ENCODE peak calls at places on chromosomes 16 and 17, in four cellular contexts. J is kidney, B is breast epithelium, C is MM.1S. F is an unnamed sample.

GRCh38 chr17:64032081-64032480 is 11.6 kb upstream of the ICAM2 start:
- DNase-seq in J (no peak), B (no peak), C (no peak), F (no peak)

GRCh38 chr17:27559996-27560481 is 70.9 kb upstream of the LGALS9 start:
- DNase-seq in J (peak), B (no peak), C (no peak), F (no peak)

GRCh38 chr17:14205380-14205779 is 31.3 kb downstream of the CDRT15 start:
- DNase-seq in J (no peak), B (no peak), C (no peak), F (no peak)

GRCh38 chr17:59853168-59853918 is 39.4 kb downstream of the TUBD1 start:
- DNase-seq in J (peak), B (no peak), C (peak), F (no peak)

GRCh38 chr16:74748710-74749073 is 25.9 kb downstream of the FA2H start:
- DNase-seq in J (no peak), B (no peak), C (no peak), F (no peak)

GRCh38 chr17:39208136-39208535 is 8.1 kb downstream of the RPL19 start:
- DNase-seq in J (no peak), B (no peak), C (no peak), F (no peak)

GRCh38 chr17:28954886-28955285 is 3.6 kb upstream of the PHF12 start:
- DNase-seq in J (no peak), B (no peak), C (no peak), F (no peak)

GRCh38 chr17:49987290-49987585 is 7.8 kb downstream of the DLX3 start:
- DNase-seq in J (peak), B (no peak), C (no peak), F (no peak)

GRCh38 chr16:27268376-27269299 is at the start of gene NSMCE1:
- DNase-seq in J (peak), B (peak), C (peak), F (peak)

GRCh38 chr17:7561028-7561575 is 617 bp upstream of the SENP3 start:
- DNase-seq in J (peak), B (peak), C (peak), F (peak)

GRCh38 chr17:7558544-7559306 is at the start of gene TNFSF13:
- DNase-seq in J (peak), B (peak), C (no peak), F (no peak)

GRCh38 chr17:7559307-7560171 is 989 bp downstream of the TNFSF13 start:
- DNase-seq in J (peak), B (peak), C (no peak), F (no peak)

GRCh38 chr17:7561589-7562207 is at the start of gene SENP3:
- DNase-seq in J (peak), B (peak), C (peak), F (peak)

GRCh38 chr17:7560172-7561027 is 1.3 kb upstream of the SENP3 start:
- DNase-seq in J (peak), B (peak), C (peak), F (no peak)
- TF ChIP-seq CTCF in J (peak), B (peak), C (peak), F (no peak)

DNA sequence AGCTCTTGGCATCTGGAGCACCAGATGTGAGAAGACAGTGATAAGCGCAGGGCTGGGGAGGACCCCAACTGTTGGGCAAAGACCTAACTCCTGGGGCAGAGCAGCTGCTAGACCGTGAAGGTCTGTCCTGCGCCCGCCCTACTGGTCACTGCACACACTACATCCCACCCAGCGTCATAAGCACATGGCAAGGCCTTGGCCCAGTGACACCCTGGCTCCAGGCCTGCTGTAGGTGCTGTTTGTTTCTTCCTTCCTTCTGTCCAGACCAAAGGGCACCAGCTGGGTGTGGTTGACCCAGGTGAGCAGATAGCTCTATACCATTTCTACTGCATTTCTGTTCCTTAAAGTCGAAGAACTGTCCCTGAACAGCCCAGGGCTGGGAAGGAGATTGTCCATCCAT is 6.4 kb downstream of the TRPV3 start:
- DNase-seq in J (no peak), B (no peak), C (no peak), F (no peak)
- TF ChIP-seq CTCF in J (no peak), B (no peak), C (peak), F (no peak)

DNA sequence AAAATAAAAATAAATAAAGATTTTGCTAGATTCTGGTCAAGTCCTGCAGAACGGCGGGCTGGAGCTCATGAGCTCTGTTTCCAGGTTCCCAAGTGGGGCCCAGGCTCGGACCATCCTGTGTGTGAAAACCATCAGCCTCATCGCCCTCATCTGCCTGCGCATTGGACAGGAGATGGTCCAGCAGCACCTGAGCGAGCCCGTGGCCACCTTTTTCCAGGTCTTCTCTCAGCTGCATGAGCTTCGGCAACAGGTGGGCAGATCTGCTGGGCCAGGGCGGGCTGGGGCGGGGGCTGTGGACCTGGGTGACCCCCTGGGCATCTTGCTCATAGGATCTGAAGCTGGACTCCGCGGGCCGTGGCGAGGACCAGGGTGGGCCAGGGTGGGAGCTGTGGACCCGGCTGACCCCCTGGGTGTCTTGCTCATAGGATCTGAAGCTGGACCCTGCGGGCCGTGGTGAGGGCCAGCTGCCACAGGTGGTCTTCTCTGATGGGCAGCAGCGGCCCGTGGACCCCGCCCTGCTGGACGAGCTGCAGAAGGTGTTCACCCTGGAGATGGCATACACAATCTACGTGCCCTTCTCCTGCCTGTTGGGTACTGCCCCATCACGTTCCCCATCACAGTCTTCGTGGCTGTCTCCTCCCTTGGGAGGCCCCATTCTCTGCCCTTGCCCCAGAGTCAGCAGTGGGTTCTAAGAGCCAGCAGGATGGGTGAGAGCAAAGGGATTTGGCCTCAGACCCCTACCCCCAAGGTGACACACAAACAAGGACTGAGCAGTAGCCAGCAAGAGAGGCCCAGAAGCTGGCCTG is 7.9 kb downstream of the WDR81 start:
- DNase-seq in J (no peak), B (no peak), C (no peak), F (no peak)
- TF ChIP-seq CTCF in J (no peak), B (no peak), C (no peak), F (no peak)

GRCh38 chr16:57667526-57668258 is 414 bp upstream of the ADGRG3 start:
- DNase-seq in J (peak), B (no peak), C (no peak), F (peak)
- TF ChIP-seq CTCF in J (no peak), B (no peak), C (peak), F (no peak)

GRCh38 chr17:78561166-78561565 is 16.0 kb downstream of the DNAH17 start:
- DNase-seq in J (no peak), B (no peak), C (no peak), F (no peak)

GRCh38 chr17:78559024-78559423 is 18.2 kb downstream of the DNAH17 start:
- DNase-seq in J (no peak), B (no peak), C (no peak), F (no peak)

GRCh38 chr17:78560731-78561130 is 16.5 kb downstream of the DNAH17 start:
- DNase-seq in J (no peak), B (no peak), C (no peak), F (no peak)

GRCh38 chr17:78558181-78558850 is 18.9 kb downstream of the DNAH17 start:
- DNase-seq in J (no peak), B (no peak), C (no peak), F (no peak)

GRCh38 chr17:78559749-78560368 is 17.3 kb downstream of the DNAH17 start:
- DNase-seq in J (no peak), B (no peak), C (no peak), F (no peak)
- TF ChIP-seq CTCF in J (no peak), B (no peak), C (peak), F (no peak)

DNA sequence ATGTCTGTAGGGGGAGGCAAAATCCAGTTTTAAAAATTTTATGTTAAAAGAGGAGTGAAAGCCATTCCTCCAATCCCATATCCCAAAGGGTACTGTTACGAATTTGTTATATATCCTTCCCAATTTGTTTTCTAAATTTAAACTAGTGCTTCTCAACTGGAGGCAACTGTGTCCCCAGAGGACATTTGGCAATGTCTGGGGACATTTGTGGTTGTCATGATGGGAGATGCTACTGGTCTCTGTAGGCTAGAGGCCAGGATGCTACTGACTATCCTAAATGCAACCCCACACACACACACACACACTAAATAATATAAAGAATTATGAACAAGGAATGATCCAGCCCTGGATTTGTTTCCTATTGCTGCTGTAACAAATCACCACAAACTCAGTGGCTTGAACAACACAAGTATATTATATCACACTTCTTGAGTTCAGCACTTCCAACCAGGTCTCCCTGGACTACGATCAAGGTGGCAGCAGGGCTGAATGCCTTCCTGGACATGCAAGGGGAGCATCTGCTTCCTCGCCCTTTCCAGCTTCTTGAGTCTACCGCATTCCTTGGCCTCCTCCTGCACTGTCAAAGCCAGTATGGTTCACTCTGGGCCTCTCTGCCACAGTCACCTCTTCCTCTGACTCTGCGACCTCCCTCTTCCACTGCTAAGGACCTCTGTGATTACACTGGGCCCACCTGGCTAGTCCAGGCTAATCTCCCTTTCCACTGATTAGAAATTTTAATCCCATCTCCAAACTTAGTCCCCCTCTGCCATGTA is 30.1 kb downstream of the ARHGAP17 start:
- DNase-seq in J (no peak), B (no peak), C (no peak), F (no peak)
- TF ChIP-seq CTCF in J (no peak), B (no peak), C (no peak), F (no peak)